ENCODE peak calls at places on chromosome 1, in eight cellular contexts. One of them, this sample, is unnamed.

GRCh38 chr1:3231245-3231644 is 162.2 kb downstream of the PRDM16 start:
- DNase-seq in AG09309: no peak
- DNase-seq in uterus: no peak
- DNase-seq in tibial nerve: no peak
- DNase-seq in stomach: no peak
- DNase-seq in HCT116: no peak
- DNase-seq in HL-60: no peak
- DNase-seq in ovary: peak
- DNase-seq in this sample: no peak

GRCh38 chr1:49971088-49971487 is 52.7 kb downstream of the AGBL4 start:
- DNase-seq in AG09309: no peak
- DNase-seq in uterus: no peak
- DNase-seq in tibial nerve: no peak
- DNase-seq in stomach: no peak
- DNase-seq in HCT116: no peak
- DNase-seq in HL-60: no peak
- DNase-seq in ovary: no peak
- DNase-seq in this sample: no peak

GRCh38 chr1:222829868-222830267 is 15.0 kb downstream of the DISP1 start:
- DNase-seq in AG09309: peak
- DNase-seq in uterus: no peak
- DNase-seq in tibial nerve: no peak
- DNase-seq in stomach: no peak
- DNase-seq in HCT116: no peak
- DNase-seq in HL-60: no peak
- DNase-seq in ovary: no peak
- DNase-seq in this sample: no peak

GRCh38 chr1:204380293-204380831 is 20.6 kb upstream of the PLEKHA6 start:
- DNase-seq in AG09309: no peak
- DNase-seq in uterus: no peak
- DNase-seq in tibial nerve: no peak
- DNase-seq in stomach: no peak
- DNase-seq in HCT116: no peak
- DNase-seq in HL-60: no peak
- DNase-seq in ovary: no peak
- DNase-seq in this sample: no peak

GRCh38 chr1:32801096-32801713 is 16.0 kb downstream of the YARS1 start:
- DNase-seq in AG09309: no peak
- DNase-seq in uterus: no peak
- DNase-seq in tibial nerve: no peak
- DNase-seq in stomach: no peak
- DNase-seq in HCT116: no peak
- DNase-seq in HL-60: no peak
- DNase-seq in ovary: no peak
- DNase-seq in this sample: peak

GRCh38 chr1:228415221-228415620 is 1.4 kb downstream of the TRIM17 start:
- DNase-seq in AG09309: no peak
- DNase-seq in uterus: no peak
- DNase-seq in tibial nerve: no peak
- DNase-seq in stomach: no peak
- DNase-seq in HCT116: no peak
- DNase-seq in HL-60: no peak
- DNase-seq in ovary: no peak
- DNase-seq in this sample: no peak

GRCh38 chr1:9827558-9828185 is 3.9 kb upstream of the CLSTN1 start:
- DNase-seq in AG09309: no peak
- DNase-seq in uterus: no peak
- DNase-seq in tibial nerve: no peak
- DNase-seq in stomach: no peak
- DNase-seq in HCT116: no peak
- DNase-seq in HL-60: no peak
- DNase-seq in ovary: no peak
- DNase-seq in this sample: peak

GRCh38 chr1:100423832-100424337 is 71.6 kb downstream of the CDC14A start:
- DNase-seq in AG09309: no peak
- DNase-seq in uterus: no peak
- DNase-seq in tibial nerve: no peak
- DNase-seq in stomach: no peak
- DNase-seq in HCT116: no peak
- DNase-seq in HL-60: no peak
- DNase-seq in ovary: no peak
- DNase-seq in this sample: peak

GRCh38 chr1:34928066-34928864 is 1.2 kb downstream of the DLGAP3 start:
- DNase-seq in AG09309: no peak
- DNase-seq in uterus: no peak
- DNase-seq in tibial nerve: no peak
- DNase-seq in stomach: no peak
- DNase-seq in HCT116: no peak
- DNase-seq in HL-60: no peak
- DNase-seq in ovary: no peak
- DNase-seq in this sample: no peak

GRCh38 chr1:168079761-168080160 is 57.0 kb downstream of the GPR161 start:
- DNase-seq in AG09309: no peak
- DNase-seq in uterus: no peak
- DNase-seq in tibial nerve: no peak
- DNase-seq in stomach: no peak
- DNase-seq in HCT116: peak
- DNase-seq in HL-60: no peak
- DNase-seq in ovary: no peak
- DNase-seq in this sample: no peak

GRCh38 chr1:6000444-6001288 is 8.4 kb upstream of the NPHP4 start:
- DNase-seq in AG09309: no peak
- DNase-seq in uterus: no peak
- DNase-seq in tibial nerve: no peak
- DNase-seq in stomach: no peak
- DNase-seq in HCT116: no peak
- DNase-seq in HL-60: no peak
- DNase-seq in ovary: no peak
- DNase-seq in this sample: no peak

GRCh38 chr1:248825573-248825908 is 174 bp downstream of the SH3BP5L start:
- DNase-seq in AG09309: no peak
- DNase-seq in uterus: no peak
- DNase-seq in tibial nerve: no peak
- DNase-seq in stomach: no peak
- DNase-seq in HCT116: no peak
- DNase-seq in HL-60: no peak
- DNase-seq in ovary: no peak
- DNase-seq in this sample: no peak

GRCh38 chr1:34162852-34163766 is 1.9 kb downstream of the CSMD2 start:
- DNase-seq in AG09309: peak
- DNase-seq in uterus: no peak
- DNase-seq in tibial nerve: peak
- DNase-seq in stomach: peak
- DNase-seq in HCT116: peak
- DNase-seq in HL-60: no peak
- DNase-seq in ovary: no peak
- DNase-seq in this sample: peak

GRCh38 chr1:240126821-240127220 is 35.1 kb downstream of the FMN2 start:
- DNase-seq in AG09309: no peak
- DNase-seq in uterus: no peak
- DNase-seq in tibial nerve: no peak
- DNase-seq in stomach: no peak
- DNase-seq in HCT116: no peak
- DNase-seq in HL-60: no peak
- DNase-seq in ovary: no peak
- DNase-seq in this sample: no peak

GRCh38 chr1:240117202-240117769 is 25.6 kb downstream of the FMN2 start:
- DNase-seq in AG09309: no peak
- DNase-seq in uterus: no peak
- DNase-seq in tibial nerve: no peak
- DNase-seq in stomach: no peak
- DNase-seq in HCT116: no peak
- DNase-seq in HL-60: peak
- DNase-seq in ovary: no peak
- DNase-seq in this sample: no peak

GRCh38 chr1:240128361-240128760 is 36.7 kb downstream of the FMN2 start:
- DNase-seq in AG09309: no peak
- DNase-seq in uterus: no peak
- DNase-seq in tibial nerve: no peak
- DNase-seq in stomach: no peak
- DNase-seq in HCT116: no peak
- DNase-seq in HL-60: no peak
- DNase-seq in ovary: no peak
- DNase-seq in this sample: no peak

GRCh38 chr1:240117930-240118329 is 26.2 kb downstream of the FMN2 start:
- DNase-seq in AG09309: no peak
- DNase-seq in uterus: no peak
- DNase-seq in tibial nerve: no peak
- DNase-seq in stomach: no peak
- DNase-seq in HCT116: no peak
- DNase-seq in HL-60: no peak
- DNase-seq in ovary: no peak
- DNase-seq in this sample: no peak

GRCh38 chr1:240122639-240123604 is 31.2 kb downstream of the FMN2 start:
- DNase-seq in AG09309: no peak
- DNase-seq in uterus: no peak
- DNase-seq in tibial nerve: no peak
- DNase-seq in stomach: no peak
- DNase-seq in HCT116: no peak
- DNase-seq in HL-60: no peak
- DNase-seq in ovary: no peak
- DNase-seq in this sample: no peak
- TF ChIP-seq CTCF in AG09309: no peak
- TF ChIP-seq CTCF in uterus: no peak
- TF ChIP-seq CTCF in tibial nerve: no peak
- TF ChIP-seq CTCF in stomach: no peak
- TF ChIP-seq CTCF in HCT116: no peak
- TF ChIP-seq CTCF in HL-60: no peak
- TF ChIP-seq CTCF in ovary: no peak
- TF ChIP-seq CTCF in this sample: no peak

DNA sequence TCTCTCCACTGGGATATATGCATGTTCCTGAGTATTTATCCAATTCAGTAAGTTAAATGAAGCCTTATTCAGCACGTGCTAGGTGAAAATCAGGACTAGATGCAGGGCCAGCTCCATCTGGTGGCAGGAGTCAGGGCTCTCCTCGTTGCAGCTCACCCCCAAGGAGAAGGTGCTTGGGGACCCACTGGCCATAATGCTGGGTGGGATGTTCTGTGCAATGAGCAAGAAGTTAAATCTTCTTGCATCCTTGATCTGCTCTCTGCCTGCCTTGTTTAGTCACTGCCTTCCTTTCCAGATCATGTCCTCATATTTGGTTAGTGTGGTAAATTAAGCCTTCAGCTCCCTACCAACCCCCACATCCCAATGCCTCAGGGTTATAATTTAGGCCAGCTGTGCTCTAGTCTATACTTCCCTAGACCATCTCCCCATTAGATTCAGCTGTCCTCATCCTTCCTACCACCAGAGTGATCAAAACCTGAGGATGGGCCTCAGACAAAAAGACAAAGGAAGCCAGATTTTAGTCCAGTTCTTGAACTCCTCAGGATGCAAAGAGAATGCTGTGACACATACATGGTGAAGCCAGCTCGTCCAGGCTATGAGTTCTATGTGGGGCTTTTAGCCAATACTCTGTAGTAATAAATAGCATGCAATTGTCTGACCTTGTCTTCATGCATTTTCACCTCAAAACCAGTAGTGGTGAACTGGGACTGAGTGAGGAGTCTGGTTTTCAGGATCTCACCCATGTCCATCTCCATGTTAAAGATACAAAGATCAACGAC is 55.9 kb downstream of the SEC16B start:
- DNase-seq in AG09309: no peak
- DNase-seq in uterus: no peak
- DNase-seq in tibial nerve: peak
- DNase-seq in stomach: peak
- DNase-seq in HCT116: peak
- DNase-seq in HL-60: no peak
- DNase-seq in ovary: no peak
- DNase-seq in this sample: no peak
- TF ChIP-seq CTCF in AG09309: peak
- TF ChIP-seq CTCF in uterus: no peak
- TF ChIP-seq CTCF in tibial nerve: peak
- TF ChIP-seq CTCF in stomach: peak
- TF ChIP-seq CTCF in HCT116: peak
- TF ChIP-seq CTCF in HL-60: no peak
- TF ChIP-seq CTCF in ovary: no peak
- TF ChIP-seq CTCF in this sample: no peak

DNA sequence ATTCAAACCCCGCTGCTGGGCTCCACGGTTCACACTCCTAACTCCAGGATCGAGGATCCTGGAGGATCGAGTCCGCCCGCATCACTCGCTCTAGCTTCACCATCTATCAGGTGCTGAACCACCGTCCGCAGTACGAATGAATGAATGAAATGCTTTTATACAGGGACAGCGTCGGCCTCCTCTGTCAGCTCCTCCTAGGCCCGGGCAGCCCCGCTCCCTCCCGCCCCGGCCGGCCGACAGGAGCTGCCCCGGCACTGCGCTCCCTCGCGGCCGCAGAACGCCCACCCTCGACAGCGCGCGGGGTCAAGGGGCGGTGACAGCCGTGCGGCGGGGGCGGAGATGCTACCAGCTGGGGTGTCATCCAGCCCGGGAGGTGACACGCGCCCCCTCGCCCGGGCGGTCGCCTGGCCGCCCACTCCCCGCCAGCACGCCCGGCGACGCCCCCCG is 520 bp downstream of the ZBTB17 start:
- DNase-seq in AG09309: no peak
- DNase-seq in uterus: no peak
- DNase-seq in tibial nerve: no peak
- DNase-seq in stomach: peak
- DNase-seq in HCT116: no peak
- DNase-seq in HL-60: peak
- DNase-seq in ovary: no peak
- DNase-seq in this sample: peak
- TF ChIP-seq CTCF in AG09309: peak
- TF ChIP-seq CTCF in uterus: no peak
- TF ChIP-seq CTCF in tibial nerve: no peak
- TF ChIP-seq CTCF in stomach: no peak
- TF ChIP-seq CTCF in HCT116: no peak
- TF ChIP-seq CTCF in HL-60: no peak
- TF ChIP-seq CTCF in ovary: no peak
- TF ChIP-seq CTCF in this sample: no peak

GRCh38 chr1:156608981-156609380 is 7.7 kb upstream of the GPATCH4 start:
- DNase-seq in AG09309: no peak
- DNase-seq in uterus: no peak
- DNase-seq in tibial nerve: no peak
- DNase-seq in stomach: peak
- DNase-seq in HCT116: no peak
- DNase-seq in HL-60: no peak
- DNase-seq in ovary: no peak
- DNase-seq in this sample: peak
- TF ChIP-seq CTCF in AG09309: peak
- TF ChIP-seq CTCF in uterus: no peak
- TF ChIP-seq CTCF in tibial nerve: peak
- TF ChIP-seq CTCF in stomach: peak
- TF ChIP-seq CTCF in HCT116: peak
- TF ChIP-seq CTCF in HL-60: peak
- TF ChIP-seq CTCF in ovary: no peak
- TF ChIP-seq CTCF in this sample: peak

GRCh38 chr1:22124592-22125229 is 18.2 kb downstream of the WNT4 start:
- DNase-seq in AG09309: no peak
- DNase-seq in uterus: no peak
- DNase-seq in tibial nerve: no peak
- DNase-seq in stomach: no peak
- DNase-seq in HCT116: no peak
- DNase-seq in HL-60: no peak
- DNase-seq in ovary: no peak
- DNase-seq in this sample: no peak
- TF ChIP-seq CTCF in AG09309: no peak
- TF ChIP-seq CTCF in uterus: no peak
- TF ChIP-seq CTCF in tibial nerve: no peak
- TF ChIP-seq CTCF in stomach: no peak
- TF ChIP-seq CTCF in HCT116: no peak
- TF ChIP-seq CTCF in HL-60: no peak
- TF ChIP-seq CTCF in ovary: no peak
- TF ChIP-seq CTCF in this sample: no peak